ENCODE peak calls at places on chromosomes 1 and 21, in six cellular contexts. One of them, this sample, is unnamed.
A peak's percentile ranks its signal among the peaks of the same experiment; 100 is the strongest.

GRCh38 chr1:248618119-248618518 is 16.8 kb downstream of the OR2T11 start:
- DNase-seq in left lobe of liver: no peak
- DNase-seq in left colon: no peak
- DNase-seq in cardiac septum: no peak
- DNase-seq in posterior vena cava: no peak
- DNase-seq in skeletal muscle cell: no peak
- DNase-seq in this sample: no peak

GRCh38 chr1:68168545-68169065 is 63.7 kb downstream of the WLS start:
- DNase-seq in left lobe of liver: no peak
- DNase-seq in cardiac septum: no peak
- DNase-seq in posterior vena cava: no peak
- DNase-seq in left colon: no peak
- DNase-seq in skeletal muscle cell: no peak
- DNase-seq in this sample: no peak

GRCh38 chr21:45736705-45737484 is 93.4 kb downstream of the PCBP3 start:
- DNase-seq in posterior vena cava: no peak
- DNase-seq in left colon: no peak
- DNase-seq in left lobe of liver: no peak
- DNase-seq in skeletal muscle cell: no peak
- DNase-seq in cardiac septum: no peak
- DNase-seq in this sample: no peak

GRCh38 chr1:112721966-112722524 is 6.9 kb upstream of the PPM1J start:
- DNase-seq in skeletal muscle cell: no peak
- DNase-seq in left lobe of liver: no peak
- DNase-seq in posterior vena cava: no peak
- DNase-seq in cardiac septum: no peak
- DNase-seq in left colon: no peak
- DNase-seq in this sample: no peak

GRCh38 chr21:44736291-44737004 is 25.1 kb upstream of the TSPEAR start:
- DNase-seq in left colon: peak; percentile 86
- DNase-seq in skeletal muscle cell: no peak
- DNase-seq in left lobe of liver: no peak
- DNase-seq in posterior vena cava: peak; percentile 42
- DNase-seq in cardiac septum: peak; percentile 29
- DNase-seq in this sample: no peak

GRCh38 chr1:65310078-65310587 is 790 bp downstream of the DNAJC6 start:
- DNase-seq in left lobe of liver: no peak
- DNase-seq in cardiac septum: no peak
- DNase-seq in left colon: peak; percentile 7
- DNase-seq in skeletal muscle cell: no peak
- DNase-seq in posterior vena cava: no peak
- DNase-seq in this sample: no peak

GRCh38 chr1:203644661-203645510 is 18.3 kb downstream of the ATP2B4 start:
- DNase-seq in skeletal muscle cell: no peak
- DNase-seq in left lobe of liver: no peak
- DNase-seq in left colon: no peak
- DNase-seq in posterior vena cava: no peak
- DNase-seq in cardiac septum: no peak
- DNase-seq in this sample: peak; percentile 52

GRCh38 chr1:42953182-42954180 is 5.2 kb downstream of the SLC2A1 start:
- DNase-seq in skeletal muscle cell: no peak
- DNase-seq in left lobe of liver: no peak
- DNase-seq in left colon: no peak
- DNase-seq in posterior vena cava: no peak
- DNase-seq in cardiac septum: no peak
- DNase-seq in this sample: no peak

GRCh38 chr1:202158810-202159533 is 1.4 kb downstream of the PTPN7 start:
- DNase-seq in skeletal muscle cell: no peak
- DNase-seq in left colon: peak; percentile 37
- DNase-seq in cardiac septum: no peak
- DNase-seq in posterior vena cava: no peak
- DNase-seq in left lobe of liver: no peak
- DNase-seq in this sample: no peak

GRCh38 chr1:187038789-187039188 is 210.0 kb downstream of the PLA2G4A start:
- DNase-seq in posterior vena cava: no peak
- DNase-seq in cardiac septum: no peak
- DNase-seq in left colon: no peak
- DNase-seq in left lobe of liver: no peak
- DNase-seq in skeletal muscle cell: peak; percentile 7
- DNase-seq in this sample: no peak

GRCh38 chr1:205111354-205111753 is 10.4 kb downstream of the RBBP5 start:
- DNase-seq in cardiac septum: no peak
- DNase-seq in skeletal muscle cell: no peak
- DNase-seq in left colon: no peak
- DNase-seq in left lobe of liver: no peak
- DNase-seq in posterior vena cava: no peak
- DNase-seq in this sample: no peak

GRCh38 chr1:154923695-154924094 is 12.8 kb downstream of the PMVK start:
- DNase-seq in left lobe of liver: no peak
- DNase-seq in left colon: no peak
- DNase-seq in cardiac septum: no peak
- DNase-seq in posterior vena cava: no peak
- DNase-seq in skeletal muscle cell: no peak
- DNase-seq in this sample: no peak

GRCh38 chr21:37166733-37167132 is 93.7 kb downstream of the TTC3 start:
- DNase-seq in posterior vena cava: no peak
- DNase-seq in left colon: no peak
- DNase-seq in skeletal muscle cell: no peak
- DNase-seq in cardiac septum: no peak
- DNase-seq in left lobe of liver: no peak
- DNase-seq in this sample: no peak

GRCh38 chr1:28736450-28737244 is at the start of gene YTHDF2:
- DNase-seq in skeletal muscle cell: peak; percentile 88
- DNase-seq in cardiac septum: peak; percentile 98
- DNase-seq in posterior vena cava: peak; percentile 100
- DNase-seq in left colon: peak; percentile 98
- DNase-seq in left lobe of liver: peak; percentile 97
- DNase-seq in this sample: peak; percentile 95

GRCh38 chr1:167137285-167138192 is 43.7 kb downstream of the STYXL2 start:
- DNase-seq in left colon: no peak
- DNase-seq in cardiac septum: no peak
- DNase-seq in skeletal muscle cell: no peak
- DNase-seq in left lobe of liver: no peak
- DNase-seq in posterior vena cava: no peak
- DNase-seq in this sample: no peak

GRCh38 chr1:1023700-1024099 is 3.8 kb downstream of the AGRN start:
- DNase-seq in cardiac septum: no peak
- DNase-seq in left colon: no peak
- DNase-seq in skeletal muscle cell: no peak
- DNase-seq in posterior vena cava: no peak
- DNase-seq in left lobe of liver: no peak
- DNase-seq in this sample: no peak

GRCh38 chr1:151936653-151937052 is 27.3 kb upstream of the THEM4 start:
- DNase-seq in left colon: no peak
- DNase-seq in cardiac septum: no peak
- DNase-seq in posterior vena cava: no peak
- DNase-seq in left lobe of liver: no peak
- DNase-seq in skeletal muscle cell: no peak
- DNase-seq in this sample: no peak

GRCh38 chr1:7656821-7657220 is 114.3 kb upstream of the VAMP3 start:
- DNase-seq in skeletal muscle cell: no peak
- DNase-seq in cardiac septum: no peak
- DNase-seq in left lobe of liver: no peak
- DNase-seq in left colon: no peak
- DNase-seq in posterior vena cava: no peak
- DNase-seq in this sample: no peak

GRCh38 chr1:227897704-227898438 is 49.9 kb downstream of the WNT9A start:
- DNase-seq in posterior vena cava: peak; percentile 51
- DNase-seq in skeletal muscle cell: no peak
- DNase-seq in cardiac septum: peak; percentile 46
- DNase-seq in left colon: no peak
- DNase-seq in left lobe of liver: peak; percentile 39
- DNase-seq in this sample: no peak

GRCh38 chr1:172394167-172394751 is 26.2 kb upstream of the C1orf105 start:
- DNase-seq in posterior vena cava: no peak
- DNase-seq in left lobe of liver: no peak
- DNase-seq in left colon: peak; percentile 37
- DNase-seq in cardiac septum: no peak
- DNase-seq in skeletal muscle cell: no peak
- DNase-seq in this sample: no peak

This sample was measured in stromal cell of bone marrow.